ENCODE peak calls at places on chromosomes 3 and 15, in ten cellular contexts. F is CD8-positive, alpha-beta memory T cell; J is GM12865; N is lung; C is fibroblast of villous mesenchyme; L is CD4-positive, CD25-positive, alpha-beta regulatory T cell; I is choroid plexus epithelial cell; A is esophagus muscularis mucosa; U is foreskin fibroblast; T is uterus. P is an unnamed sample.

GRCh38 chr15:66241301-66241700 is 12.2 kb downstream of the MEGF11 start:
- DNase-seq in F (no peak), J (no peak), N (no peak), C (no peak), L (no peak), I (no peak), A (no peak), U (no peak), T (no peak), P (no peak)

GRCh38 chr3:49536875-49537533 is 17.3 kb upstream of the BSN start:
- DNase-seq in F (no peak), J (no peak), N (no peak), C (no peak), L (no peak), I (no peak), A (no peak), U (no peak), T (no peak), P (no peak)

GRCh38 chr3:140854961-140855360 is 86.7 kb upstream of the SLC25A36 start:
- DNase-seq in F (no peak), J (no peak), N (no peak), C (no peak), L (no peak), I (no peak), A (no peak), U (no peak), T (no peak), P (no peak)

GRCh38 chr15:70569139-70569717 is 194.1 kb downstream of the UACA start:
- DNase-seq in F (no peak), J (peak), N (no peak), C (peak), L (no peak), I (peak), A (no peak), U (peak), T (no peak), P (peak)

GRCh38 chr3:121752772-121753171 is 3.2 kb upstream of the GOLGB1 start:
- DNase-seq in F (no peak), J (no peak), N (no peak), C (no peak), L (no peak), I (no peak), A (no peak), U (no peak), T (no peak), P (no peak)

GRCh38 chr15:79989682-79990081 is 18.7 kb upstream of the BCL2A1 start:
- DNase-seq in F (no peak), J (no peak), N (no peak), C (peak), L (no peak), I (peak), A (no peak), U (peak), T (no peak), P (no peak)

GRCh38 chr15:63474810-63475316 is 29.5 kb upstream of the USP3 start:
- DNase-seq in F (no peak), J (peak), N (no peak), C (no peak), L (no peak), I (no peak), A (no peak), U (no peak), T (no peak), P (no peak)

GRCh38 chr3:76570436-76571057 is 469.4 kb upstream of the ROBO2 start:
- DNase-seq in F (no peak), J (peak), N (no peak), C (peak), L (no peak), I (peak), A (no peak), U (no peak), T (no peak), P (no peak)

GRCh38 chr15:29859981-29860745 is 37.9 kb upstream of the TJP1 start:
- DNase-seq in F (no peak), J (no peak), N (no peak), C (peak), L (no peak), I (peak), A (no peak), U (peak), T (no peak), P (peak)

GRCh38 chr3:172285844-172286243 is 162.4 kb downstream of the GHSR start:
- DNase-seq in F (no peak), J (no peak), N (no peak), C (peak), L (no peak), I (peak), A (no peak), U (no peak), T (no peak), P (no peak)

GRCh38 chr3:180073561-180073960 is 36.8 kb upstream of the PEX5L start:
- DNase-seq in F (no peak), J (no peak), N (no peak), C (no peak), L (no peak), I (no peak), A (no peak), U (no peak), T (no peak), P (no peak)

GRCh38 chr3:141278196-141279073 is 46.8 kb downstream of the PXYLP1 start:
- DNase-seq in F (no peak), J (no peak), N (no peak), C (peak), L (no peak), I (peak), A (no peak), U (no peak), T (peak), P (peak)

GRCh38 chr3:1987983-1988382 is 110.7 kb upstream of the CNTN4 start:
- DNase-seq in F (no peak), J (peak), N (no peak), C (no peak), L (no peak), I (peak), A (no peak), U (no peak), T (no peak), P (no peak)

GRCh38 chr3:183317886-183318845 is 65.1 kb downstream of the B3GNT5 start:
- DNase-seq in F (no peak), J (no peak), N (no peak), C (no peak), L (no peak), I (peak), A (no peak), U (no peak), T (no peak), P (no peak)

GRCh38 chr3:177468331-177468730 is 271.0 kb upstream of the TBL1XR1 start:
- DNase-seq in F (no peak), J (no peak), N (peak), C (peak), L (no peak), I (peak), A (no peak), U (peak), T (no peak), P (peak)

GRCh38 chr3:16614033-16615031 is 9.1 kb upstream of the DAZL start:
- DNase-seq in F (no peak), J (no peak), N (no peak), C (no peak), L (no peak), I (no peak), A (no peak), U (no peak), T (no peak), P (no peak)

GRCh38 chr3:36364260-36364659 is 16.0 kb upstream of the STAC start:
- DNase-seq in F (no peak), J (no peak), N (no peak), C (no peak), L (no peak), I (no peak), A (no peak), U (no peak), T (no peak), P (no peak)

GRCh38 chr3:72722930-72723726 is 125.1 kb downstream of the SHQ1 start:
- DNase-seq in F (no peak), J (peak), N (no peak), C (peak), L (no peak), I (peak), A (no peak), U (peak), T (no peak), P (peak)

GRCh38 chr15:58498821-58499580 is 67.2 kb downstream of the LIPC start:
- DNase-seq in F (no peak), J (no peak), N (no peak), C (peak), L (no peak), I (peak), A (no peak), U (peak), T (no peak), P (peak)

GRCh38 chr15:80325206-80325605 is 73.2 kb upstream of the CTXND1 start:
- DNase-seq in F (no peak), J (peak), N (no peak), C (peak), L (no peak), I (no peak), A (no peak), U (no peak), T (no peak), P (no peak)

GRCh38 chr15:38461089-38461833 is 7.3 kb downstream of the FAM98B start:
- DNase-seq in F (no peak), J (peak), N (no peak), C (peak), L (no peak), I (peak), A (no peak), U (no peak), T (no peak), P (no peak)

GRCh38 chr3:196177967-196178366 is 33.2 kb downstream of the ZDHHC19 start:
- DNase-seq in F (no peak), J (no peak), N (no peak), C (no peak), L (no peak), I (no peak), A (no peak), U (no peak), T (no peak), P (no peak)

GRCh38 chr3:171163724-171164465 is 137.4 kb upstream of the SLC2A2 start:
- DNase-seq in F (no peak), J (no peak), N (no peak), C (no peak), L (no peak), I (no peak), A (no peak), U (no peak), T (no peak), P (no peak)

GRCh38 chr3:145678401-145678800 is 482.6 kb downstream of the PLOD2 start:
- DNase-seq in F (no peak), J (no peak), N (no peak), C (peak), L (no peak), I (peak), A (no peak), U (peak), T (no peak), P (peak)

GRCh38 chr15:76337739-76338554 is 1.4 kb downstream of the ISL2 start:
- DNase-seq in F (peak), J (no peak), N (no peak), C (no peak), L (no peak), I (no peak), A (no peak), U (peak), T (no peak), P (no peak)

GRCh38 chr3:102390465-102390864 is 44.4 kb upstream of the ZPLD1 start:
- DNase-seq in F (no peak), J (no peak), N (no peak), C (no peak), L (no peak), I (no peak), A (no peak), U (no peak), T (no peak), P (no peak)

GRCh38 chr3:25449857-25450256 is 21.8 kb downstream of the RARB start:
- DNase-seq in F (no peak), J (no peak), N (no peak), C (no peak), L (no peak), I (no peak), A (no peak), U (no peak), T (no peak), P (no peak)

GRCh38 chr15:81981888-81982287 is 63.9 kb downstream of the MEX3B start:
- DNase-seq in F (no peak), J (no peak), N (no peak), C (no peak), L (no peak), I (peak), A (no peak), U (no peak), T (no peak), P (no peak)

GRCh38 chr3:47024932-47025331 is 45.5 kb downstream of the NBEAL2 start:
- DNase-seq in F (no peak), J (no peak), N (no peak), C (no peak), L (no peak), I (peak), A (no peak), U (no peak), T (no peak), P (no peak)

GRCh38 chr3:172911142-172911541 is 160.6 kb downstream of the ECT2 start:
- DNase-seq in F (no peak), J (no peak), N (no peak), C (no peak), L (no peak), I (no peak), A (no peak), U (no peak), T (no peak), P (no peak)

GRCh38 chr3:85681906-85682305 is 723.1 kb downstream of the CADM2 start:
- DNase-seq in F (no peak), J (no peak), N (no peak), C (no peak), L (no peak), I (no peak), A (no peak), U (no peak), T (no peak), P (no peak)

GRCh38 chr3:69226071-69226470 is 103.7 kb upstream of the LMOD3 start:
- DNase-seq in F (no peak), J (no peak), N (no peak), C (no peak), L (no peak), I (no peak), A (no peak), U (no peak), T (no peak), P (no peak)
- H3K4me3 ChIP-seq in F (no peak), J (no peak), N (no peak), C (no peak), L (no peak), I (no peak), A (no peak), U (no peak), T (no peak), P (no peak)

DNA sequence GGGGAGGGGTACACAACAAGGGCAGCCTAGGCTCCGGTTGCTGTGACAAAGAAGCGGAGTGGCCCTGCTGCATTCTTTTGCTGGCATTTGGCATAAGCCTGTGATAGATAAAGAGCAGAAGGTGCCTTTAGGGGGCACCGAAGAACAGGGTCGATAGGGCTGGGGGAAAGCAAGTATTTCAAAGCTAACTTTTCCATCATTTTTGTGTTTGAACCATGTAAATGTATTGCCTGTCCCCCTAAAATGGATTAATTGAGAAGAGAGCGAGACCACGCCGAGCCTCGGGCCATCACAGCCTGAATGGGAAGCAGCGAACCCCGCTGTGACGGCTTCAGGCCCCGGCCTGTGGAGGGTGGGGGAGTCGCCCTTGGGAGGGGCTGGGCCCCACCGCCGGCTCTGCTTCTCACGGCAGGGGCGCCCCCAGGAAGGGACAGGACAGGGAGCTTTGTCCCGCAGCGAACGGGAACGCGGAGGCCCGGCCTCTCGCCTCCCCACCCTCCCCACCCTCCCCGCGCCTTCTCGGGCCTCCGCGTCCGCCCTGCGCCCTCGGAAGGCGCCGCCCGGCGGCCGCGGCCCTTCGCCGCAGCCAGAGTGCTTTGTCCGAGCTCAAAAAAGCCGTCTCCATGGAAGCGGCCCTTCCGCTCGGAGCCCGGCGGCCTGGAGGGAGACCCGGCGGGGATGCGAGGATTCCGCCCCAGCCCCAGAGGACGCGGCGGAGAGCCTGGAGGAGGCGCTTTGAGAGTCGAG is 32.4 kb upstream of the ALDH1L1 start:
- DNase-seq in F (no peak), J (no peak), N (no peak), C (peak), L (no peak), I (peak), A (no peak), U (peak), T (peak), P (peak)
- H3K4me3 ChIP-seq in F (no peak), J (no peak), N (peak), C (peak), L (no peak), I (peak), A (peak), U (peak), T (peak), P (peak)

GRCh38 chr15:89370120-89371077 is 35.8 kb upstream of the POLG start:
- DNase-seq in F (no peak), J (no peak), N (no peak), C (no peak), L (no peak), I (no peak), A (no peak), U (no peak), T (no peak), P (no peak)

GRCh38 chr15:89366656-89367393 is 32.2 kb upstream of the POLG start:
- DNase-seq in F (no peak), J (no peak), N (no peak), C (no peak), L (no peak), I (no peak), A (no peak), U (no peak), T (no peak), P (no peak)

GRCh38 chr15:89367485-89368451 is 33.1 kb upstream of the POLG start:
- DNase-seq in F (no peak), J (no peak), N (no peak), C (no peak), L (no peak), I (no peak), A (no peak), U (no peak), T (no peak), P (no peak)

GRCh38 chr15:89369548-89369947 is 34.9 kb upstream of the POLG start:
- DNase-seq in F (no peak), J (no peak), N (no peak), C (no peak), L (no peak), I (no peak), A (no peak), U (no peak), T (no peak), P (no peak)

GRCh38 chr15:89368566-89369223 is 34.1 kb upstream of the POLG start:
- DNase-seq in F (no peak), J (no peak), N (no peak), C (no peak), L (no peak), I (no peak), A (no peak), U (no peak), T (no peak), P (no peak)
- H3K4me3 ChIP-seq in F (no peak), J (no peak), N (no peak), C (no peak), L (no peak), I (no peak), A (no peak), U (no peak), T (no peak), P (no peak)

GRCh38 chr3:127598841-127599570 is 795 bp downstream of the MCM2 start:
- DNase-seq in F (no peak), J (no peak), N (no peak), C (no peak), L (no peak), I (no peak), A (no peak), U (no peak), T (no peak), P (no peak)

GRCh38 chr3:127597020-127597771 is 1.0 kb upstream of the MCM2 start:
- DNase-seq in F (no peak), J (peak), N (no peak), C (no peak), L (no peak), I (no peak), A (no peak), U (no peak), T (no peak), P (no peak)

GRCh38 chr3:127593187-127593586 is 2.7 kb upstream of the TPRA1 start:
- DNase-seq in F (no peak), J (no peak), N (no peak), C (no peak), L (no peak), I (no peak), A (no peak), U (no peak), T (no peak), P (no peak)

GRCh38 chr3:127590593-127591477 is at the start of gene TPRA1:
- DNase-seq in F (peak), J (peak), N (peak), C (peak), L (peak), I (peak), A (peak), U (peak), T (peak), P (peak)

GRCh38 chr3:127595303-127595702 is 2.9 kb upstream of the MCM2 start:
- DNase-seq in F (no peak), J (no peak), N (no peak), C (no peak), L (no peak), I (no peak), A (no peak), U (no peak), T (no peak), P (no peak)
- H3K4me3 ChIP-seq in F (no peak), J (no peak), N (no peak), C (no peak), L (no peak), I (no peak), A (no peak), U (no peak), T (no peak), P (no peak)

GRCh38 chr3:23961064-23961463 is 16.0 kb downstream of the NR1D2 start:
- DNase-seq in F (no peak), J (no peak), N (no peak), C (no peak), L (no peak), I (no peak), A (no peak), U (peak), T (no peak), P (no peak)

GRCh38 chr3:23956701-23957100 is 11.6 kb downstream of the NR1D2 start:
- DNase-seq in F (no peak), J (no peak), N (no peak), C (no peak), L (no peak), I (no peak), A (no peak), U (no peak), T (no peak), P (no peak)

GRCh38 chr3:23961913-23962312 is 16.8 kb downstream of the NR1D2 start:
- DNase-seq in F (no peak), J (no peak), N (no peak), C (no peak), L (no peak), I (no peak), A (no peak), U (no peak), T (no peak), P (no peak)

GRCh38 chr3:23960649-23961048 is 15.6 kb downstream of the NR1D2 start:
- DNase-seq in F (no peak), J (no peak), N (no peak), C (no peak), L (no peak), I (no peak), A (no peak), U (no peak), T (no peak), P (no peak)

GRCh38 chr3:23959147-23959900 is 14.2 kb downstream of the NR1D2 start:
- DNase-seq in F (no peak), J (no peak), N (no peak), C (peak), L (no peak), I (peak), A (no peak), U (peak), T (no peak), P (no peak)
- H3K4me3 ChIP-seq in F (no peak), J (no peak), N (no peak), C (no peak), L (no peak), I (no peak), A (no peak), U (no peak), T (no peak), P (no peak)

GRCh38 chr15:61172325-61172724 is 56.8 kb downstream of the RORA start:
- DNase-seq in F (no peak), J (no peak), N (no peak), C (no peak), L (no peak), I (no peak), A (no peak), U (no peak), T (no peak), P (no peak)

GRCh38 chr15:61169904-61170695 is 59.0 kb downstream of the RORA start:
- DNase-seq in F (no peak), J (peak), N (no peak), C (no peak), L (no peak), I (no peak), A (no peak), U (no peak), T (no peak), P (no peak)

GRCh38 chr15:61169275-61169903 is 59.7 kb downstream of the RORA start:
- DNase-seq in F (no peak), J (no peak), N (no peak), C (no peak), L (no peak), I (no peak), A (no peak), U (no peak), T (no peak), P (no peak)

GRCh38 chr15:61173899-61174689 is 55.0 kb downstream of the RORA start:
- DNase-seq in F (no peak), J (no peak), N (no peak), C (no peak), L (no peak), I (no peak), A (no peak), U (no peak), T (no peak), P (no peak)

DNA sequence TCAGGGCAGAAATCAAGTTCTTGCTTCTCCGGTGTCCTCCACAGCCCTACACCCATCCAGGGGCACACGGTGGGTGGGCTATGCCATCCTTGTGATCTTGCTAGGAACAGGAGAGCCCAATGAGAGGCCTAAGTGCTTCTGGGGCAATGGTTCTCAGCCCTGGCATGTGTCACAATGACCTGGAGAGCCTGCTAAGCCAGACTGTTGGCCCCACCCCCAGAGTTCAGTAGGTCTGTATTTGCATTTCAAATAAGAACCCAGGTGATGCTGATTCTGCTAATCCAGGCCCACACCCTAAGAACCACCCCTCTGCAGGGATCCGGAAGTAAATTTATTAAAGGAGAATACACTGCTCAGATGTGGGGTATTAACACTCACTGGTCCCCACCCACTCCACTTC is 57.9 kb downstream of the RORA start:
- DNase-seq in F (no peak), J (no peak), N (no peak), C (no peak), L (no peak), I (no peak), A (no peak), U (no peak), T (no peak), P (no peak)
- H3K4me3 ChIP-seq in F (no peak), J (no peak), N (no peak), C (no peak), L (no peak), I (no peak), A (no peak), U (no peak), T (no peak), P (no peak)